ENCODE peak calls at places on chromosomes 3 and 15, in nine cellular contexts. U is heart right ventricle; I is naive thymus-derived CD8-positive, alpha-beta T cell; F is mesenteric fat pad; X is NCI-H2227 treated with DMSO at 0.1 percent for 48 hours; N is HEK293T; P is T-helper 2 cell; E is OCI-LY7; Z is stimulated activated CD8-positive, alpha-beta memory T cell treated with anti-CD3 and anti-CD28 coated beads, Interleukin-12 subunit alpha, Interleukin-12 subunit beta, amount 100 ng/mL, for 4 hours. J is an unnamed sample.

GRCh38 chr3:133038731-133039398 is 674 bp downstream of the TMEM108 start:
- DNase-seq in I (no peak), U (peak), X (peak), P (no peak), N (peak), E (no peak), Z (no peak), F (no peak), J (no peak)

GRCh38 chr3:141530133-141530768 is 43.4 kb downstream of the RASA2 start:
- DNase-seq in P (no peak), U (no peak), I (peak), X (no peak), Z (no peak), N (no peak), F (no peak), E (no peak), J (no peak)

GRCh38 chr15:99385865-99386264 is 134.6 kb downstream of the LRRC28 start:
- DNase-seq in E (no peak), I (no peak), N (no peak), Z (no peak), F (no peak), U (peak), X (no peak), P (no peak), J (no peak)

GRCh38 chr15:79091204-79091867 is 756 bp upstream of the RASGRF1 start:
- DNase-seq in I (no peak), X (peak), P (no peak), F (peak), E (no peak), Z (no peak), N (peak), U (no peak), J (no peak)

GRCh38 chr3:46710229-46710628 is 7.4 kb downstream of the PRSS50 start:
- DNase-seq in Z (no peak), I (no peak), N (no peak), P (no peak), E (no peak), X (no peak), F (no peak), U (no peak), J (no peak)

GRCh38 chr3:149120051-149120972 is 9.1 kb upstream of the HPS3 start:
- DNase-seq in F (no peak), N (peak), I (no peak), X (peak), U (peak), E (peak), P (no peak), Z (no peak), J (no peak)

GRCh38 chr3:135125171-135125801 is 330.2 kb downstream of the EPHB1 start:
- DNase-seq in E (peak), U (no peak), Z (no peak), F (no peak), N (peak), P (no peak), X (no peak), I (no peak), J (peak)

GRCh38 chr3:60104045-60104444 is 1054.2 kb upstream of the CFAP20DC start:
- DNase-seq in Z (no peak), F (no peak), U (no peak), E (no peak), P (no peak), I (no peak), X (no peak), N (no peak), J (no peak)

GRCh38 chr3:195039180-195039843 is 231.6 kb downstream of the XXYLT1 start:
- DNase-seq in E (no peak), Z (no peak), N (no peak), P (no peak), F (no peak), U (no peak), I (no peak), X (no peak), J (no peak)

GRCh38 chr3:32780735-32781210 is 37.0 kb upstream of the TRIM71 start:
- DNase-seq in F (no peak), N (peak), U (peak), X (no peak), Z (no peak), I (peak), E (no peak), P (no peak), J (peak)

GRCh38 chr3:197750396-197750831 is 731 bp downstream of the FYTTD1 start:
- DNase-seq in Z (peak), P (peak), X (peak), E (peak), F (peak), N (peak), I (peak), U (peak), J (no peak)

GRCh38 chr15:57216288-57216687 is 160.0 kb upstream of the CGNL1 start:
- DNase-seq in I (no peak), E (no peak), X (no peak), F (no peak), P (no peak), Z (no peak), U (no peak), N (no peak), J (no peak)

GRCh38 chr15:68586274-68586961 is 7.6 kb downstream of the CORO2B start:
- DNase-seq in Z (no peak), F (no peak), U (no peak), N (no peak), X (no peak), P (no peak), E (no peak), I (no peak), J (no peak)

GRCh38 chr15:58438111-58438510 is 6.3 kb downstream of the LIPC start:
- DNase-seq in X (no peak), E (no peak), N (no peak), F (peak), I (no peak), U (no peak), P (no peak), Z (no peak), J (no peak)

GRCh38 chr15:75025102-75025501 is 1.7 kb downstream of the PPCDC start:
- DNase-seq in Z (no peak), F (no peak), P (no peak), X (no peak), N (no peak), I (no peak), E (peak), U (no peak), J (no peak)

GRCh38 chr3:182792901-182793662 is at the start of gene ATP11B:
- DNase-seq in Z (peak), P (peak), X (peak), I (peak), F (peak), E (peak), U (peak), N (peak), J (no peak)

GRCh38 chr3:190321789-190322603 is at the start of gene CLDN1:
- DNase-seq in I (peak), X (no peak), N (peak), Z (peak), P (peak), F (peak), E (no peak), U (peak), J (peak)

GRCh38 chr3:150349314-150350097 is 58.6 kb upstream of the TSC22D2 start:
- DNase-seq in N (no peak), F (no peak), Z (no peak), P (no peak), I (no peak), X (no peak), U (peak), E (no peak), J (no peak)

J was measured in iPS DF 6.9.